ENCODE peak calls at places on chromosomes 11 and 22, in ten cellular contexts. Q is hippocampal formation; A is NCI-H1105 treated with DMSO at 0.1 percent for 48 hours; S is EH; V is activated CD4-positive, alpha-beta T cell treated with anti-CD3 and anti-CD28 coated beads, Interleukin-2, amount 10 ng/mL, durations not matched to agents 7 days and 5 days; N is Right ventricle myocardium superior; W is activated T-helper 1 cell treated with anti-CD3 and anti-CD28 coated beads, Interleukin-12 subunit alpha, Interleukin-12 subunit beta, Interleukin-2, Interleukin-4 antibody, amounts not matched to agents 30 ng/mL and 10 ng/mL and 1 ng/mL, durations not matched to agents 14 hours and 24 hours and 36 hours; H is HT1080; R is DMS153; I is EL. P is an unnamed sample.

GRCh38 chr11:77779935-77780334 is 40.6 kb downstream of the RSF1 start:
- DNase-seq in Q (no peak), A (no peak), S (peak), V (no peak), N (no peak), W (no peak), H (peak), R (no peak), I (peak), P (no peak)

GRCh38 chr11:76164861-76165751 is 41.2 kb downstream of the WNT11 start:
- DNase-seq in Q (no peak), A (no peak), S (no peak), V (no peak), N (peak), W (no peak), H (no peak), R (no peak), I (no peak), P (no peak)

GRCh38 chr11:14041565-14041964 is 79.0 kb downstream of the SPON1 start:
- DNase-seq in Q (no peak), A (no peak), S (no peak), V (no peak), N (no peak), W (no peak), H (no peak), R (no peak), I (no peak), P (no peak)

GRCh38 chr11:69480547-69481392 is 693 bp upstream of the LINC01488 start:
- DNase-seq in Q (no peak), A (no peak), S (peak), V (no peak), N (peak), W (no peak), H (no peak), R (no peak), I (peak), P (no peak)

GRCh38 chr11:84899740-84900139 is 727.4 kb downstream of the DLG2 start:
- DNase-seq in Q (no peak), A (no peak), S (no peak), V (no peak), N (no peak), W (no peak), H (peak), R (no peak), I (peak), P (no peak)

GRCh38 chr11:124483422-124483821 is 37.9 kb upstream of the OR8B8 start:
- DNase-seq in Q (no peak), A (no peak), S (no peak), V (no peak), N (no peak), W (no peak), H (no peak), R (no peak), I (peak), P (no peak)

GRCh38 chr11:108601150-108601549 is 7.6 kb upstream of the EXPH5 start:
- DNase-seq in Q (no peak), A (no peak), S (peak), V (no peak), N (no peak), W (no peak), H (no peak), R (no peak), I (peak), P (no peak)

GRCh38 chr22:43860126-43860525 is 2.2 kb downstream of the SULT4A1 start:
- DNase-seq in Q (no peak), A (no peak), S (no peak), V (no peak), N (no peak), W (no peak), H (no peak), R (no peak), I (no peak), P (no peak)

GRCh38 chr11:134514354-134514951 is 102.4 kb upstream of the B3GAT1 start:
- DNase-seq in Q (no peak), A (no peak), S (no peak), V (no peak), N (peak), W (no peak), H (no peak), R (no peak), I (no peak), P (no peak)

GRCh38 chr22:43555561-43556515 is 144.0 kb downstream of the MPPED1 start:
- DNase-seq in Q (no peak), A (no peak), S (no peak), V (no peak), N (no peak), W (no peak), H (no peak), R (no peak), I (no peak), P (no peak)

GRCh38 chr11:113281052-113281725 is 33.2 kb upstream of the TTC12 start:
- DNase-seq in Q (no peak), A (no peak), S (no peak), V (no peak), N (no peak), W (no peak), H (peak), R (no peak), I (no peak), P (no peak)

P was measured in GM19239.